ENCODE peak calls at places on chromosomes 12 and 14, in nine cellular contexts. L, V, M, W, E, G, B, I and P are unnamed samples.

GRCh38 chr12:120702629-120703028 is 7.6 kb upstream of the UNC119B start:
- DNase-seq in L (no peak), V (no peak), M (no peak), W (no peak), E (no peak), G (no peak), B (no peak), I (no peak), P (no peak)

GRCh38 chr12:80531646-80532045 is 87.6 kb downstream of the PTPRQ start:
- DNase-seq in L (no peak), V (no peak), M (no peak), W (no peak), E (no peak), G (no peak), B (no peak), I (no peak), P (no peak)

GRCh38 chr12:98123186-98123585 is 392.2 kb upstream of the TMPO start:
- DNase-seq in L (no peak), V (no peak), M (no peak), W (no peak), E (no peak), G (no peak), B (peak), I (no peak), P (no peak)

GRCh38 chr12:24066865-24067264 is 117.4 kb upstream of the SOX5 start:
- DNase-seq in L (peak), V (no peak), M (no peak), W (no peak), E (no peak), G (peak), B (no peak), I (peak), P (no peak)

GRCh38 chr14:49881296-49882006 is 11.4 kb upstream of the ARF6 start:
- DNase-seq in L (no peak), V (no peak), M (no peak), W (no peak), E (no peak), G (no peak), B (no peak), I (no peak), P (no peak)

GRCh38 chr14:36271222-36271621 is 49.2 kb downstream of the MBIP start:
- DNase-seq in L (no peak), V (no peak), M (no peak), W (no peak), E (no peak), G (no peak), B (no peak), I (no peak), P (no peak)

GRCh38 chr12:24778486-24779304 is 170.2 kb downstream of the BCAT1 start:
- DNase-seq in L (peak), V (no peak), M (no peak), W (no peak), E (peak), G (peak), B (peak), I (peak), P (no peak)

GRCh38 chr14:104865631-104866441 is 768 bp downstream of the CEP170B start:
- DNase-seq in L (peak), V (no peak), M (peak), W (no peak), E (no peak), G (peak), B (peak), I (peak), P (peak)

GRCh38 chr14:77580477-77580876 is 36.0 kb downstream of the SPTLC2 start:
- DNase-seq in L (no peak), V (no peak), M (no peak), W (no peak), E (no peak), G (no peak), B (no peak), I (no peak), P (no peak)

GRCh38 chr12:102504280-102504679 is 23.9 kb upstream of the IGF1 start:
- DNase-seq in L (no peak), V (no peak), M (no peak), W (no peak), E (no peak), G (no peak), B (no peak), I (no peak), P (no peak)

GRCh38 chr14:54343276-54344121 is 53.3 kb upstream of the CDKN3 start:
- DNase-seq in L (peak), V (no peak), M (no peak), W (no peak), E (no peak), G (no peak), B (peak), I (no peak), P (no peak)

GRCh38 chr12:87784350-87784749 is 244.9 kb downstream of the C12orf50 start:
- DNase-seq in L (no peak), V (no peak), M (no peak), W (no peak), E (no peak), G (no peak), B (peak), I (no peak), P (no peak)

GRCh38 chr12:14630793-14631192 is 63.1 kb upstream of the PLBD1 start:
- DNase-seq in L (no peak), V (no peak), M (no peak), W (no peak), E (no peak), G (no peak), B (no peak), I (no peak), P (no peak)

GRCh38 chr12:85301054-85301453 is 21.0 kb downstream of the ALX1 start:
- DNase-seq in L (no peak), V (no peak), M (no peak), W (no peak), E (no peak), G (no peak), B (no peak), I (no peak), P (no peak)

GRCh38 chr12:39236994-39237393 is 205.9 kb downstream of the KIF21A start:
- DNase-seq in L (peak), V (no peak), M (no peak), W (no peak), E (no peak), G (peak), B (no peak), I (peak), P (no peak)

GRCh38 chr12:51536159-51536558 is 54.9 kb upstream of the SCN8A start:
- DNase-seq in L (no peak), V (no peak), M (no peak), W (no peak), E (no peak), G (peak), B (peak), I (no peak), P (no peak)

GRCh38 chr12:91778091-91778819 is 367.4 kb downstream of the BTG1 start:
- DNase-seq in L (peak), V (no peak), M (no peak), W (no peak), E (no peak), G (peak), B (no peak), I (no peak), P (no peak)

GRCh38 chr12:60489071-60489470 is 893.2 kb downstream of the SLC16A7 start:
- DNase-seq in L (no peak), V (no peak), M (no peak), W (no peak), E (no peak), G (no peak), B (no peak), I (no peak), P (no peak)

GRCh38 chr14:105859717-105860614 is 333.6 kb downstream of the TMEM121 start:
- DNase-seq in L (no peak), V (no peak), M (peak), W (no peak), E (no peak), G (no peak), B (no peak), I (no peak), P (no peak)

GRCh38 chr12:69442894-69443293 is 27.3 kb upstream of the FRS2 start:
- DNase-seq in L (peak), V (no peak), M (no peak), W (no peak), E (no peak), G (peak), B (no peak), I (no peak), P (no peak)

GRCh38 chr14:65414961-65415589 is 2.5 kb downstream of the FUT8 start:
- DNase-seq in L (peak), V (no peak), M (no peak), W (no peak), E (no peak), G (peak), B (peak), I (peak), P (no peak)

GRCh38 chr12:24950231-24950834 is 1.4 kb upstream of the BCAT1 start:
- DNase-seq in L (no peak), V (no peak), M (no peak), W (no peak), E (no peak), G (no peak), B (no peak), I (no peak), P (no peak)

GRCh38 chr14:94113490-94113889 is 3.0 kb downstream of the IFI27 start:
- DNase-seq in L (peak), V (no peak), M (peak), W (no peak), E (no peak), G (peak), B (no peak), I (no peak), P (no peak)

GRCh38 chr12:18323159-18323558 is 61.8 kb downstream of the PIK3C2G start:
- DNase-seq in L (no peak), V (no peak), M (no peak), W (no peak), E (no peak), G (peak), B (no peak), I (peak), P (no peak)

GRCh38 chr12:48901278-48901677 is 24.0 kb downstream of the FKBP11 start:
- DNase-seq in L (no peak), V (no peak), M (no peak), W (no peak), E (no peak), G (no peak), B (no peak), I (no peak), P (no peak)

GRCh38 chr12:128976120-128976519 is 122.8 kb downstream of the GLT1D1 start:
- DNase-seq in L (no peak), V (no peak), M (no peak), W (no peak), E (no peak), G (no peak), B (no peak), I (no peak), P (peak)

GRCh38 chr14:103427485-103428443 is 42.5 kb downstream of the MARK3 start:
- DNase-seq in L (peak), V (no peak), M (no peak), W (no peak), E (peak), G (peak), B (no peak), I (peak), P (peak)

GRCh38 chr14:56378474-56378873 is 201.1 kb upstream of the TMEM260 start:
- DNase-seq in L (peak), V (no peak), M (no peak), W (no peak), E (no peak), G (peak), B (no peak), I (peak), P (no peak)

GRCh38 chr14:61458766-61459165 is 137.4 kb downstream of the PRKCH start:
- DNase-seq in L (no peak), V (no peak), M (no peak), W (no peak), E (no peak), G (no peak), B (no peak), I (no peak), P (peak)

GRCh38 chr12:54561164-54561563 is 11.8 kb downstream of the PDE1B start:
- DNase-seq in L (no peak), V (no peak), M (no peak), W (no peak), E (no peak), G (no peak), B (no peak), I (no peak), P (no peak)

GRCh38 chr12:115305275-115305674 is 621.3 kb upstream of the TBX3 start:
- DNase-seq in L (no peak), V (no peak), M (no peak), W (no peak), E (no peak), G (no peak), B (no peak), I (no peak), P (no peak)

GRCh38 chr12:119594399-119594730 is 791 bp downstream of the TMEM233 start:
- DNase-seq in L (no peak), V (no peak), M (no peak), W (no peak), E (no peak), G (no peak), B (no peak), I (no peak), P (peak)

GRCh38 chr12:121799175-121799841 is 4.5 kb upstream of the SETD1B start:
- DNase-seq in L (peak), V (no peak), M (peak), W (no peak), E (no peak), G (peak), B (peak), I (no peak), P (no peak)